ENCODE peak calls at places on chromosomes 3 and 15, in seven cellular contexts. R, C, E, L, F, O and P are unnamed samples.

GRCh38 chr3:71206305-71206704 is 377.2 kb downstream of the FOXP1 start:
- DNase-seq in F (no peak), L (no peak), E (no peak), R (no peak), O (no peak), C (no peak), P (no peak)

GRCh38 chr3:24428470-24428869 is 66.2 kb downstream of the THRB start:
- DNase-seq in C (no peak), O (no peak), L (no peak), F (no peak), R (no peak), E (no peak), P (no peak)

GRCh38 chr15:78007965-78008886 is 69.3 kb downstream of the TBC1D2B start:
- DNase-seq in F (no peak), E (no peak), C (peak; percentile 80), O (no peak), L (no peak), R (peak; percentile 35), P (no peak)

GRCh38 chr3:42071720-42072582 is 19.2 kb upstream of the TRAK1 start:
- DNase-seq in R (peak; percentile 90), L (no peak), C (peak; percentile 81), O (no peak), E (peak; percentile 99), F (no peak), P (no peak)

GRCh38 chr15:40702077-40702476 is 7.1 kb downstream of the RAD51 start:
- DNase-seq in O (no peak), R (no peak), E (no peak), C (no peak), F (no peak), L (no peak), P (no peak)

GRCh38 chr3:19931767-19932188 is 2.2 kb downstream of the EFHB start:
- DNase-seq in F (no peak), C (no peak), R (no peak), O (no peak), E (no peak), L (no peak), P (no peak)

GRCh38 chr3:173510565-173510964 is 113.0 kb downstream of the NLGN1 start:
- DNase-seq in O (no peak), F (no peak), E (no peak), R (no peak), L (no peak), C (no peak), P (no peak)

GRCh38 chr15:31488437-31489204 is 162.0 kb downstream of the KLF13 start:
- DNase-seq in R (peak; percentile 47), E (peak; percentile 73), C (no peak), F (no peak), L (peak; percentile 80), O (peak; percentile 40), P (no peak)

GRCh38 chr15:101221858-101222257 is 30.0 kb downstream of the CHSY1 start:
- DNase-seq in R (no peak), L (no peak), C (no peak), F (no peak), E (no peak), O (no peak), P (no peak)

GRCh38 chr3:48232734-48233133 is 8.2 kb upstream of the ZNF589 start:
- DNase-seq in L (peak; percentile 74), F (peak; percentile 55), R (peak; percentile 72), E (peak; percentile 38), O (peak; percentile 29), C (peak; percentile 68), P (peak; percentile 45)

GRCh38 chr3:61532739-61533500 is 28.5 kb upstream of the PTPRG start:
- DNase-seq in E (no peak), L (no peak), F (no peak), O (no peak), R (no peak), C (no peak), P (no peak)

GRCh38 chr3:196454935-196455334 is 22.7 kb upstream of the UBXN7 start:
- DNase-seq in C (no peak), F (no peak), L (no peak), E (no peak), R (no peak), O (no peak), P (no peak)

GRCh38 chr3:149752788-149753136 is 473 bp upstream of the COMMD2 start:
- DNase-seq in R (no peak), C (no peak), F (no peak), L (no peak), E (peak; percentile 31), O (no peak), P (no peak)

GRCh38 chr3:52006017-52006819 is 10.5 kb upstream of the RPL29 start:
- DNase-seq in C (no peak), F (no peak), L (no peak), E (no peak), R (no peak), O (no peak), P (no peak)

GRCh38 chr3:113536627-113537101 is 4.3 kb downstream of the SIDT1 start:
- DNase-seq in E (peak; percentile 13), R (no peak), O (no peak), C (no peak), L (no peak), F (no peak), P (no peak)

GRCh38 chr3:178421069-178421468 is 115.2 kb upstream of the KCNMB2 start:
- DNase-seq in L (no peak), F (no peak), O (no peak), R (no peak), E (no peak), C (no peak), P (no peak)